ENCODE peak calls at places on chromosomes 12 and 14, in seven cellular contexts. T is uterus, W is thoracic aorta, D is Caco-2, X is PC-3, F is lung, E is A549. M is an unnamed sample.

GRCh38 chr12:98653866-98654493 is 8.9 kb downstream of the APAF1 start:
- DNase-seq in X (peak; percentile 75), D (peak; percentile 46), F (no peak), W (no peak), T (no peak), E (peak; percentile 77), M (no peak)

GRCh38 chr12:31922341-31923062 is 36.7 kb upstream of the RESF1 start:
- DNase-seq in X (peak; percentile 63), T (no peak), D (no peak), E (peak; percentile 35), F (no peak), W (no peak), M (no peak)

GRCh38 chr12:6606331-6607131 is 648 bp downstream of the CHD4 start:
- DNase-seq in D (peak; percentile 71), T (peak; percentile 74), E (peak; percentile 40), X (no peak), W (peak; percentile 43), F (peak; percentile 57), M (peak; percentile 70)

GRCh38 chr12:47868041-47868440 is 36.8 kb downstream of the VDR start:
- DNase-seq in W (no peak), F (no peak), D (no peak), E (no peak), T (no peak), X (no peak), M (no peak)

GRCh38 chr12:97912943-97913342 is 450.3 kb downstream of the RMST start:
- DNase-seq in E (peak; percentile 4), F (no peak), X (peak; percentile 1), W (no peak), D (no peak), T (no peak), M (no peak)

GRCh38 chr14:75238728-75239455 is 39.7 kb upstream of the FOS start:
- DNase-seq in E (peak; percentile 17), T (peak; percentile 39), F (no peak), D (no peak), W (no peak), X (no peak), M (no peak)

GRCh38 chr12:108650083-108650482 is 16.4 kb upstream of the SELPLG start:
- DNase-seq in T (no peak), D (no peak), F (no peak), E (no peak), W (no peak), X (no peak), M (peak; percentile 84)

GRCh38 chr12:57767317-57767716 is 439 bp upstream of the CYP27B1 start:
- DNase-seq in W (no peak), X (no peak), D (no peak), E (no peak), F (no peak), T (no peak), M (no peak)

GRCh38 chr12:79164890-79165289 is 300.3 kb downstream of the SYT1 start:
- DNase-seq in E (no peak), X (no peak), T (no peak), F (no peak), D (no peak), W (no peak), M (no peak)

GRCh38 chr12:132555686-132556085 is 54.7 kb downstream of the LRCOL1 start:
- DNase-seq in T (no peak), E (no peak), W (no peak), X (no peak), D (no peak), F (no peak), M (no peak)

GRCh38 chr12:124184456-124184855 is 110.4 kb upstream of the RFLNA start:
- DNase-seq in D (no peak), X (no peak), W (no peak), E (no peak), T (no peak), F (no peak), M (no peak)

GRCh38 chr14:87995500-87996275 is 2.7 kb upstream of the GALC start:
- DNase-seq in T (no peak), E (no peak), X (no peak), F (no peak), D (no peak), W (no peak), M (peak; percentile 49)

GRCh38 chr12:6773662-6774351 is 1.5 kb downstream of the LAG3 start:
- DNase-seq in T (no peak), W (no peak), F (no peak), E (no peak), X (no peak), D (no peak), M (no peak)

DNA sequence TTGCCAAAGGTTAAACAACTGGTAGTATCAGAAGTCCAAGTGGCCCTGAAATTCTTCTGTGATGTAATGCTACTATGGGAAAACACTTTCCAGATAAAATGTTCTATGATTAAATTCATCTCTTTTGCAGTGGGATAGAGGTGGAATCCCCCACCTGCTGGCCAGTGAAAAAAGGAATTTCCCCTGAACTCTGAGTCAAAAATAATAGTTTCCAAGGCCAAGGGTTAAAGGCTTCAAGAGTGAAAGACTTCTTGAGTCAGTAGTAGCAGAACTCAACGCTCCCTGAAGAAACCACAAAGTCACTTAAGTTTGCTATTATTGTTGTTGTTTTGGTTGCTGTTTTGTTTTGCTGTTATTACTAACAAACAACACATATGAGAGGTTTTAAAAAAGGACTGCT is 330.8 kb downstream of the SOX5 start:
- DNase-seq in E (no peak), F (no peak), X (no peak), D (no peak), T (no peak), W (no peak), M (no peak)
- H3K4me3 ChIP-seq in E (no peak overlapping the region), F (no peak overlapping the region), X (no peak overlapping the region), D (no peak overlapping the region), T (no peak overlapping the region), W (no peak overlapping the region), M (no peak overlapping the region)

GRCh38 chr12:113058553-113058952 is 2.0 kb downstream of the DTX1 start:
- DNase-seq in T (no peak), W (no peak), X (no peak), F (no peak), D (no peak), E (no peak), M (no peak)

GRCh38 chr12:113055594-113056380 is 743 bp upstream of the DTX1 start:
- DNase-seq in W (no peak), D (no peak), X (no peak), F (no peak), T (no peak), E (no peak), M (no peak)

GRCh38 chr12:113056381-113056630 is 224 bp upstream of the DTX1 start:
- DNase-seq in F (no peak), E (no peak), D (no peak), X (no peak), T (no peak), W (no peak), M (no peak)

GRCh38 chr12:113057565-113058485 is 1.3 kb downstream of the DTX1 start:
- DNase-seq in X (no peak), W (no peak), D (no peak), F (no peak), T (no peak), E (no peak), M (no peak)

DNA sequence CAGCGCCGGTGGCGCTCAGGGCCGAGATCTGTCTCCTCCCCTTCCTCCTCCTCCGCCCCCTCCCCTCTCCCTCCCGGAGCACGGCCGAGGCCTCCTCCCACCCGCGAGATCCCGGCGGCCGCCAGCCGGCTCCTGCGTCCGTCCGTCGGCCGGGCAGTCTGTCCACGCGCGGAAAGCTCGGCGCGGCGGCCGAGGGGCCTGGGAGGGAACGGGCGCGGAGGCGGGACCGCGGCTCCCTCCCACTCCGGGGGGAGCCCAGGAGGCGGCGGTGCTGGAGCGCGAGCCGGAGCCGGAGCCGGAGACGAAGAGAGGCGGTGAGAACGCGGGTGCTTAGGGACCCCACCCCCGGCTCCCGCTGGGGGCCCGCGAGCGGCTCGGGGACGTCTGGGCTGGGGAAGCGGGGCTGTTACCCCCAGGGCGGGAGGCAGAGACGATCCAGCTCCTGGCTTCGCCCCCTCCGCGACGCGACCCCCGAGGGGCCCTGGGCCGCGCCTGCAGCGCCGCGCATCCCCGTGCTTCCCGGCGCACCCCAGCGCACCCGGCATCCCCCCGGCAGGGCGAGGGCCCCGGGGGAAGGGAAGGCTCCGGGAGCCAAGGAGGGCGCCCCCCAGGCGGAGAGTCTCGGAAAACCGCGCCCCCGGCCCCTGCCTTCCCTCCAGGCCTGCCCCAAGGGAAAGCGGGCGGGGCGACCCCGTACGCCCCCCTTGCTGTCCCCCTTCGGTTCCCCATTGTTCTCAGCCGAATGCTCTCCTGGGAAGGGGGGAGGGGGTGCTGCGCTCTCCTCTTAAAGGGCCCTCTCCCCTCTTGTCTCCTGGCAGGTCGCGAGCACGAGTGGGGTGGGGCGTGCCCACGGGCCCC is at the start of gene DTX1:
- DNase-seq in X (no peak), W (no peak), T (no peak), D (no peak), F (no peak), E (no peak), M (no peak)
- H3K4me1 ChIP-seq in X (no peaks in the 10 kb centered on the region), W (peaks cover 13% of the 10 kb centered on the region), T (peaks cover 11% of the 10 kb centered on the region), D (no peaks in the 10 kb centered on the region), F (no peaks in the 10 kb centered on the region), E (peaks cover 6% of the 10 kb centered on the region), M (no peaks in the 10 kb centered on the region)

DNA sequence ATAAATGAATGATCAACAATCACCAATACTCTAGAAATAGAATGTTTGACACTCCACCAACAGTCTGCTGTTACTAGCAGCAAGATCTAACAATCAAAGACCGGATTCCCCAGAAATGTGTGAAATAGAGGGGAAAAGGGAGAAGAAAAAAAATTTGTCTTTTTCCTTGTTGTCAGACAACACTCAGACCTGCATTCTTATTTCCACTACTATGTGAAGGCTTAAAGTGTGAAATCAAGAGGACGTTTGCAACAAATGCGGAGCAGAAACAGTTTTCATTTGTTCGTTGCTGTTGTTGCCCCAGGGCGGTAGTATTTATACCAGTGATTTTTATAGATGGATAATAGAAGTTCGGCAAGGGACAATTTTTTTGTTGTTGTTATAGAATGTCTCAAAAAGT is 9.2 kb downstream of the NKX2-1 start:
- DNase-seq in F (no peak), W (no peak), T (no peak), X (no peak), E (no peak), D (no peak), M (no peak)
- H3K4me3 ChIP-seq in F (peak overlapping the region; percentile 47), W (no peak overlapping the region), T (no peak overlapping the region), X (no peak overlapping the region), E (no peak overlapping the region), D (no peak overlapping the region), M (no peak overlapping the region)

GRCh38 chr14:100144996-100145646 is 14.3 kb downstream of the DEGS2 start:
- DNase-seq in F (no peak), T (no peak), X (no peak), D (peak; percentile 68), E (no peak), W (no peak), M (no peak)

GRCh38 chr14:100142073-100143040 is 17.1 kb downstream of the DEGS2 start:
- DNase-seq in F (peak; percentile 45), W (no peak), T (no peak), E (no peak), D (no peak), X (no peak), M (no peak)

GRCh38 chr14:100144645-100144995 is 14.8 kb downstream of the DEGS2 start:
- DNase-seq in T (no peak), F (no peak), W (no peak), X (no peak), E (no peak), D (no peak), M (no peak)

GRCh38 chr14:100143934-100144333 is 15.5 kb downstream of the DEGS2 start:
- DNase-seq in T (no peak), W (no peak), X (no peak), F (no peak), D (no peak), E (no peak), M (no peak)

DNA sequence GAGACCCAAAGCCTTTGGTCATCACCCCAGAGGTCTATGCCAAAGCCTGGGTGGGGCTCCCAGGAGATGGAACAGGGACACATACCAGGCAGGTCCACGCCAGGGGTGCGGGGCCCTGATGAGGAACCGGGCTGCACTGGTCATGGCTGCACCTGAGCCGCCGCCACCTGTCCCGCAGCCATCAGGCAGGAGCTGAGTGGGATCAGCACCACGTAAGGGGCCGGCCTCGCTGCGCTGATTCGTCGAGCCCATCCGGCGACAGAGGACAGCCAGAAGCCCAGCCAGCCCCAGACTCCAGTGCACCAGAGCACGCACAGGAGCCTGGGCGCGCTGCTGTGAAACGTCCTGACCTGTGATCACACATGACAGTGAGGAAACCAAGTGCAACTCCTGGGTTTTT is 15.9 kb downstream of the DEGS2 start:
- DNase-seq in T (no peak), X (no peak), F (no peak), W (no peak), D (no peak), E (no peak), M (no peak)
- H3K4me1 ChIP-seq in T (no peaks in the 10 kb centered on the region), X (no peaks in the 10 kb centered on the region), F (no peaks in the 10 kb centered on the region), W (no peaks in the 10 kb centered on the region), D (peaks cover 25% of the 10 kb centered on the region), E (peaks cover 8% of the 10 kb centered on the region), M (no peaks in the 10 kb centered on the region)